ENCODE peak calls at places on chromosomes 6 and 20, in eight cellular contexts. O is GM06990, K is hepatocyte, R is brain microvascular endothelial cell, F is tibial artery, D is fibroblast of villous mesenchyme, V is fibroblast of mammary gland, X is B cell. C is an unnamed sample.

GRCh38 chr6:63441266-63441956 is 121.6 kb upstream of the LGSN start:
- DNase-seq in O (no peak), K (no peak), R (no peak), F (no peak), D (no peak), V (no peak), X (no peak), C (no peak)

GRCh38 chr6:83252717-83253116 is 59.6 kb downstream of the RWDD2A start:
- DNase-seq in O (no peak), K (no peak), R (peak), F (no peak), D (peak), V (peak), X (no peak), C (peak)

GRCh38 chr6:109606362-109606761 is 84.6 kb downstream of the AK9 start:
- DNase-seq in O (no peak), K (no peak), R (no peak), F (no peak), D (no peak), V (no peak), X (no peak), C (no peak)

GRCh38 chr6:89567635-89568390 is 70.7 kb downstream of the LYRM2 start:
- DNase-seq in O (no peak), K (no peak), R (no peak), F (no peak), D (no peak), V (no peak), X (no peak), C (no peak)

GRCh38 chr20:41213150-41213820 is 75.9 kb downstream of the PLCG1 start:
- DNase-seq in O (no peak), K (no peak), R (peak), F (no peak), D (peak), V (peak), X (no peak), C (no peak)

GRCh38 chr20:35314460-35315198 is 22.4 kb upstream of the FAM83C start:
- DNase-seq in O (no peak), K (no peak), R (no peak), F (no peak), D (no peak), V (peak), X (no peak), C (no peak)

GRCh38 chr6:36121752-36122494 is 8.4 kb upstream of the MAPK13 start:
- DNase-seq in O (no peak), K (no peak), R (no peak), F (peak), D (no peak), V (no peak), X (no peak), C (no peak)

GRCh38 chr6:215335-216034 is 76.8 kb upstream of the DUSP22 start:
- DNase-seq in O (no peak), K (no peak), R (no peak), F (no peak), D (no peak), V (peak), X (no peak), C (no peak)

GRCh38 chr6:141415896-141416295 is 716.8 kb upstream of the GJE1 start:
- DNase-seq in O (no peak), K (no peak), R (peak), F (no peak), D (no peak), V (peak), X (no peak), C (no peak)

GRCh38 chr6:104585646-104586045 is 274.1 kb downstream of the HACE1 start:
- DNase-seq in O (no peak), K (no peak), R (no peak), F (no peak), D (no peak), V (no peak), X (no peak), C (no peak)

GRCh38 chr6:160919713-160920112 is 71.9 kb upstream of the MAP3K4 start:
- DNase-seq in O (no peak), K (peak), R (peak), F (no peak), D (peak), V (peak), X (no peak), C (peak)

GRCh38 chr20:33490023-33490933 is at the start of gene CBFA2T2:
- DNase-seq in O (peak), K (no peak), R (peak), F (peak), D (peak), V (peak), X (no peak), C (no peak)
- TF ChIP-seq CTCF in O (no peak), K (no peak), R (no peak), F (no peak), D (peak), V (no peak), X (no peak), C (no peak)

GRCh38 chr6:23282243-23283021 is 713.1 kb downstream of the HDGFL1 start:
- DNase-seq in O (no peak), K (peak), R (no peak), F (no peak), D (no peak), V (no peak), X (no peak), C (no peak)
- TF ChIP-seq CTCF in O (no peak), K (no peak), R (no peak), F (no peak), D (no peak), V (no peak), X (no peak), C (no peak)

GRCh38 chr6:41585605-41586004 is 39.4 kb downstream of the FOXP4 start:
- DNase-seq in O (no peak), K (no peak), R (no peak), F (no peak), D (no peak), V (no peak), X (no peak), C (no peak)

GRCh38 chr6:41589223-41589622 is 43.0 kb downstream of the FOXP4 start:
- DNase-seq in O (no peak), K (no peak), R (no peak), F (no peak), D (no peak), V (no peak), X (no peak), C (no peak)

GRCh38 chr6:41588083-41588482 is 41.9 kb downstream of the FOXP4 start:
- DNase-seq in O (no peak), K (no peak), R (no peak), F (no peak), D (no peak), V (no peak), X (no peak), C (no peak)

GRCh38 chr6:41586564-41586963 is 40.4 kb downstream of the FOXP4 start:
- DNase-seq in O (no peak), K (no peak), R (no peak), F (no peak), D (no peak), V (no peak), X (no peak), C (no peak)

GRCh38 chr6:41587223-41587879 is 41.2 kb downstream of the FOXP4 start:
- DNase-seq in O (no peak), K (no peak), R (no peak), F (no peak), D (no peak), V (no peak), X (no peak), C (no peak)
- TF ChIP-seq CTCF in O (no peak), K (no peak), R (no peak), F (no peak), D (no peak), V (no peak), X (no peak), C (no peak)

DNA sequence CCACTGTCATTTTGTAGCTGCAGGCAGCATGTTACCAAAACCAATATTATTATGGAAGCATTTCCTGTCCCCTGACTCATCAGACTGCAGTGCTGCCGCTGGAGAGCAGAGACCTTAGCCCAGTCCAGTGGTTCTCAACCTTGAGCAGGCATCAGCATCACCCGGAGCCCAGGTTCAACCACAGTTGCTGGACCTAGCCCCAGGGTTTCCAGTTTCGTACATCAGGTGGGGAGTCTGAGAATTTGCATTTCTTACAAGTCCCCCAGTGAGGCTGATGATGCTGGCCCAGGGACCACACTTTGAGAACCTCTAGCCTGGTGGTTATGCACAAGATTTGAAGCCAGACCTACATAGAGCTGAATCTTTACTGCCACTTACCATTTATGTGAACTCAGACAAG is 47.3 kb downstream of the LY86 start:
- DNase-seq in O (no peak), K (no peak), R (no peak), F (no peak), D (no peak), V (no peak), X (no peak), C (no peak)
- TF ChIP-seq CTCF in O (no peak), K (no peak), R (no peak), F (no peak), D (no peak), V (no peak), X (no peak), C (no peak)

GRCh38 chr6:157333956-157334355 is 10.6 kb upstream of the TMEM242 start:
- DNase-seq in O (no peak), K (no peak), R (no peak), F (no peak), D (no peak), V (no peak), X (no peak), C (no peak)

GRCh38 chr6:157337766-157338165 is 14.4 kb upstream of the TMEM242 start:
- DNase-seq in O (no peak), K (no peak), R (no peak), F (no peak), D (no peak), V (no peak), X (no peak), C (no peak)

GRCh38 chr6:157335829-157336228 is 12.5 kb upstream of the TMEM242 start:
- DNase-seq in O (no peak), K (no peak), R (no peak), F (no peak), D (no peak), V (no peak), X (no peak), C (no peak)

GRCh38 chr6:157343732-157344131 is 20.4 kb upstream of the TMEM242 start:
- DNase-seq in O (no peak), K (no peak), R (no peak), F (no peak), D (no peak), V (no peak), X (no peak), C (no peak)

GRCh38 chr6:157339432-157339831 is 16.1 kb upstream of the TMEM242 start:
- DNase-seq in O (no peak), K (no peak), R (no peak), F (no peak), D (no peak), V (no peak), X (no peak), C (no peak)
- TF ChIP-seq CTCF in O (peak), K (peak), R (peak), F (no peak), D (peak), V (no peak), X (no peak), C (peak)

GRCh38 chr20:6411651-6412050 is 288.8 kb upstream of the FERMT1 start:
- DNase-seq in O (no peak), K (no peak), R (no peak), F (no peak), D (peak), V (no peak), X (no peak), C (no peak)

GRCh38 chr20:6420336-6420735 is 297.5 kb upstream of the FERMT1 start:
- DNase-seq in O (no peak), K (no peak), R (no peak), F (no peak), D (no peak), V (no peak), X (no peak), C (no peak)

GRCh38 chr20:6418732-6419131 is 295.9 kb upstream of the FERMT1 start:
- DNase-seq in O (no peak), K (no peak), R (no peak), F (no peak), D (peak), V (no peak), X (no peak), C (no peak)

GRCh38 chr20:6421321-6422030 is 298.6 kb upstream of the FERMT1 start:
- DNase-seq in O (no peak), K (no peak), R (no peak), F (no peak), D (no peak), V (no peak), X (no peak), C (no peak)

DNA sequence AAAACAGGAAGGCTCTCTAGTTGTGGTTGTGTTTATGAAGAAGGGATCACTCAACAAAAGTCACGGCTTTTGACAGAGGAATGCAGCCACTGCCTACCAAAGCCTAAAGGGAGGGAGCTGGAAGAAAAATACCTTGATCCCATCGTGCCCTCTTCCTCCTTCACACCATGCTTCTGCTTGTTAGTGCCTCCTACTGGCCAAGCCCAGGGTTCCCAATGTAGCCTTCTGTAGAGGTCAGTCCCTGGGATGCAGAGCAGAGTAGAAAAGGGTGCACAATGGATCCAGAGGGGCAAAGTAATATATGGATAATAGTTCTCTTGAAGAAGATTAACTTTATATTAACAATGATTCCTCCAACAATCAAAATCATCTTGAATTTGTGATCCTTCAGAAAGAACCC is 293.5 kb upstream of the FERMT1 start:
- DNase-seq in O (no peak), K (no peak), R (no peak), F (no peak), D (no peak), V (no peak), X (no peak), C (no peak)
- TF ChIP-seq CTCF in O (peak), K (no peak), R (peak), F (no peak), D (no peak), V (no peak), X (no peak), C (no peak)

DNA sequence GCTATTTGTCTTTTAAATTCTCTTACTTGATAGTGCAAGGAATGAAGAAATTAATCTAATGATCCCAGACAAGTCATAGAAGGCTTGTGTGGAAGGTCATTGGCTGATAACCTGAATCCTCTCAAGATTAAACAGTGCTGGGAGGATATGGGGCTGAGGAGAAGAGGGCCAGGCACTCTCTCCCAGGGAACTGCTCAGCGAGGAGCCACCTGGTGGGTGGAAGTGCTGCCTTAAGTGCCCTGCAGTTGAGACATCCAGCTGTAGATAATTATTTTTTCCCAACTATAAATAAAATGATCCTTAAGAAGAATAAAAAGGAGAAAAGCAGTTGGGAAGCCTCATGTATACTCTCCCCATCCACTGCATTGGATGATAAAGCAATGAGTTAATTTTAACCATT is 47.9 kb downstream of the BTBD3 start:
- DNase-seq in O (no peak), K (no peak), R (no peak), F (no peak), D (no peak), V (no peak), X (no peak), C (no peak)
- TF ChIP-seq CTCF in O (no peak), K (no peak), R (peak), F (no peak), D (peak), V (no peak), X (no peak), C (peak)

DNA sequence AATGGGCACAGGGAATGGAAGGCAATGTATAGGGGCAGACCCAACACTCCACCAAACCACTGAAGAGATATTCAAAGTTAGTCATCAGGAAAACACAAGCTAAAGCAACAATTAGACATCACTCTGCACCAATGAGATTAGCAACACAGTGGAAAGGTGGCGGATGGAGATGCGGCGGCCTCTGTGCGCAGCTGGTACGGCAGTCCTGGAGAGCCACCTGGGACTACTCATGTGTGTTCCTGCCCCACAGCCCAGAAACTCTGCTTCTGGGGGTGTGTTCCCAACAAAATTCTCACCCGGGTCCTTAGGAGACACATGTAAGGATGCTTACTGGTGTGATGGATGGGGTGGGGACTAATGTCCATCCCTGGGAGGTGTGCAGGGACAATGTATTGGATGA is 82.4 kb downstream of the DHX35 start:
- DNase-seq in O (no peak), K (no peak), R (no peak), F (no peak), D (no peak), V (no peak), X (no peak), C (no peak)
- TF ChIP-seq CTCF in O (no peak), K (no peak), R (no peak), F (no peak), D (no peak), V (no peak), X (no peak), C (no peak)

DNA sequence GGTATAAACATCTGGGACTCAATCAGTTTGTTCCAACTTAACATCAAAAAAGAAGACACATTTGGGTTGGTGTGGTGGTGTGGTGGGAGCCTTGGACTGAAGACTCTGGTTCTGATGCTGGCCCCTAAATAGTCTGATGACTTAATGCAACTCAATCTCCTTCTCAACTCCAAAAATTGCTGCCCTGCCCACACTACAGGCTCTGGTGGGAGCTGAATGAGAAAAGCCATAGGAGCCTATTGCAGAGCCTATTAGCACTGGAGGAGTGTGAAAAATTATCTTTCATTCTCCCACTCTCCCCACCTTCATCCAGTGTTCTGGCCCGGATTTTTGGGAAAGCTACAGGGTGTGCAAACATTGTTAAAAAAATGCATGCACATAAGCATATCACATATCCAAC is 56.5 kb downstream of the DTNBP1 start:
- DNase-seq in O (no peak), K (no peak), R (no peak), F (no peak), D (no peak), V (no peak), X (no peak), C (no peak)
- TF ChIP-seq CTCF in O (no peak), K (no peak), R (no peak), F (no peak), D (no peak), V (no peak), X (no peak), C (no peak)

DNA sequence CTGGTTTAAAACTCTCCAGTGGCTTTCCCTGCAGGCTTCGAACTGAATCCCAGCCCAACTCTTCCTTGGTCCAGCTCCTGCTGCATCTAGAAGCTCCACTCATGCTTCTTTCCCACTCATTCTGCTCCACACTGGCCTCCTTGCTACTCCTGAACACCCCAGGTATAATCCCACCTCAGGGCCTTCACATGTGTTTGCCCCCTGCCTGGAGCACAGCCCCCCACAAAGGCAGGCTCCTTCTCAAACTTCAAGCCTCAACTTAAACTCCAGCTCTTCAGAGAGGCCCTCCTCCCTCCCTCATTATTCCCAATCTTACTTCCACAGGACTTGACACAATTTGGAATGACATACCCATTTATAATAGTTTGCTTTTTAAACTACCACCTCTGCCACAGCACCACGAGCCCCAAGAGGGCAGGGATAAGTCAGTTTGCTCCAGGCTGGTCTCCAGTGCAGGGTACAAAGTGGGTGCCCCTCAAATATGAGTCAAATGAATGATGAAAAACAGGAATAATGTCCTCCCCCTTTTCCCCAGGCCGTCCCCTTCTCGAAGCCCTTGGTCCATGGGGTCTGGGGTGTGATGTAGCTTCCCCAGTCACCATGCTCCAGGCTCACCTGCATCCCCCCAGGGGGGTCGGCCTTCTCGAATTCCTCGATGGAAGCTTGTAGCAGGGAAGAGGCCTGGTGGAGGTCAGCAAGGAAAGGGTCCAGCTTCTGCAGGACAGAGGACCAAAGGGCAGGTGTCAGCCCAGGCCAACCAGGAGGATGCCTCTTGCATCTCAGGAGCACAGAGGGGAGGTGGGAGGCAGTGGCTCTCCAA is 37.4 kb downstream of the KIAA1755 start:
- DNase-seq in O (no peak), K (no peak), R (no peak), F (peak), D (no peak), V (no peak), X (no peak), C (no peak)
- TF ChIP-seq CTCF in O (no peak), K (no peak), R (no peak), F (no peak), D (no peak), V (no peak), X (peak), C (no peak)